ENCODE peak calls at places on chromosomes 12 and 14, in four cellular contexts. E is WTC11, R is fibroblast of mammary gland, D is brain microvascular endothelial cell. H is an unnamed sample.

GRCh38 chr14:91573894-91574837 is 64.1 kb upstream of the PPP4R3A start:
- DNase-seq in E (peak; percentile 42), D (peak; percentile 31), R (peak; percentile 71), H (peak; percentile 22)

GRCh38 chr14:73460691-73461127 is 2.4 kb upstream of the NUMB start:
- DNase-seq in R (peak; percentile 80), D (peak; percentile 61), E (no peak), H (no peak)

GRCh38 chr12:124664395-124665111 is 97.1 kb upstream of the NCOR2 start:
- DNase-seq in R (peak; percentile 45), E (no peak), D (no peak), H (no peak)

GRCh38 chr12:13790317-13790716 is 191.1 kb downstream of the GRIN2B start:
- DNase-seq in R (no peak), E (no peak), D (no peak), H (no peak)

GRCh38 chr14:105885561-105886320 is 359.4 kb downstream of the TMEM121 start:
- DNase-seq in R (no peak), E (peak; percentile 1), D (no peak), H (peak; percentile 12)

GRCh38 chr14:89417111-89417468 is at the start of gene FOXN3:
- DNase-seq in R (peak; percentile 84), E (peak; percentile 83), D (peak; percentile 81), H (peak; percentile 76)

GRCh38 chr14:90556050-90556477 is 159.2 kb downstream of the CALM1 start:
- DNase-seq in R (no peak), D (no peak), E (peak; percentile 63), H (no peak)

GRCh38 chr12:11568762-11569478 is 80.6 kb upstream of the ETV6 start:
- DNase-seq in E (no peak), D (no peak), R (no peak), H (no peak)

GRCh38 chr12:54749191-54749818 is 101.1 kb upstream of the DCD start:
- DNase-seq in E (no peak), D (peak; percentile 17), R (peak; percentile 57), H (no peak)

GRCh38 chr12:119178544-119179334 is at the start of gene HSPB8:
- DNase-seq in E (peak; percentile 71), R (peak; percentile 88), D (peak; percentile 84), H (no peak)

GRCh38 chr14:101215936-101216335 is 312.4 kb upstream of the RTL1 start:
- DNase-seq in E (peak; percentile 4), R (no peak), D (no peak), H (peak; percentile 3)

GRCh38 chr12:52045794-52046199 is 5.4 kb upstream of the NR4A1 start:
- DNase-seq in R (no peak), D (no peak), E (no peak), H (no peak)

GRCh38 chr14:83559721-83560120 is 1970.2 kb upstream of the FLRT2 start:
- DNase-seq in D (peak; percentile 7), E (no peak), R (peak; percentile 35), H (no peak)

GRCh38 chr14:100341301-100342031 is 18.3 kb downstream of the SLC25A47 start:
- DNase-seq in D (peak; percentile 87), R (peak; percentile 77), E (no peak), H (no peak)

GRCh38 chr12:57755454-57756372 is 810 bp downstream of the MARCHF9 start:
- DNase-seq in D (no peak), R (no peak), E (no peak), H (peak; percentile 46)

GRCh38 chr12:131900397-131900796 is 6.0 kb downstream of the ULK1 start:
- DNase-seq in E (no peak), D (no peak), R (no peak), H (no peak)

GRCh38 chr14:55847766-55848165 is 267.8 kb downstream of the KTN1 start:
- DNase-seq in E (no peak), R (peak; percentile 61), D (peak; percentile 52), H (no peak)

GRCh38 chr12:110010853-110011835 is 11.9 kb downstream of the ANKRD13A start:
- DNase-seq in D (no peak), R (no peak), E (no peak), H (no peak)

GRCh38 chr12:116164976-116165425 is 112.5 kb downstream of the MED13L start:
- DNase-seq in D (no peak), E (no peak), R (peak; percentile 67), H (no peak)

GRCh38 chr12:57089259-57090245 is 638 bp downstream of the NAB2 start:
- DNase-seq in E (peak; percentile 38), R (peak; percentile 58), D (peak; percentile 47), H (no peak)

GRCh38 chr14:34231626-34232025 is 230.4 kb downstream of the SPTSSA start:
- DNase-seq in D (no peak), R (no peak), E (no peak), H (no peak)

GRCh38 chr14:81940636-81941035 is 407.0 kb upstream of the SEL1L start:
- DNase-seq in E (no peak), R (no peak), D (no peak), H (no peak)

GRCh38 chr12:117803013-117803412 is 165.8 kb downstream of the KSR2 start:
- DNase-seq in E (no peak), R (no peak), D (no peak), H (no peak)

GRCh38 chr12:128794661-128795529 is 28.9 kb downstream of the SLC15A4 start:
- DNase-seq in D (no peak), E (no peak), R (no peak), H (peak; percentile 72)

GRCh38 chr14:86654558-86655184 is 1124.7 kb downstream of the FLRT2 start:
- DNase-seq in D (peak; percentile 27), E (peak; percentile 86), R (peak; percentile 57), H (peak; percentile 33)

GRCh38 chr12:15738438-15739015 is 50.7 kb downstream of the EPS8 start:
- DNase-seq in E (no peak), D (no peak), R (no peak), H (no peak)

GRCh38 chr12:6688543-6688999 is 604 bp downstream of the ZNF384 start:
- DNase-seq in E (no peak), R (no peak), D (peak; percentile 2), H (peak; percentile 56)

GRCh38 chr12:227923-228845 is 14.2 kb upstream of the SLC6A12 start:
- DNase-seq in R (no peak), E (no peak), D (no peak), H (no peak)

GRCh38 chr14:105138021-105138541 is 30.5 kb downstream of the JAG2 start:
- DNase-seq in D (no peak), E (no peak), R (no peak), H (no peak)

GRCh38 chr12:86948851-86949250 is 692.7 kb upstream of the MGAT4C start:
- DNase-seq in D (peak; percentile 0), R (no peak), E (no peak), H (no peak)

GRCh38 chr12:24764712-24765111 is 184.2 kb downstream of the BCAT1 start:
- DNase-seq in R (no peak), D (no peak), E (no peak), H (no peak)

GRCh38 chr14:32203928-32204357 is 874 bp upstream of the RNU6-8 start:
- DNase-seq in D (peak; percentile 7), R (no peak), E (no peak), H (no peak)

GRCh38 chr12:127176804-127177203 is 1090.2 kb upstream of the TMEM132C start:
- DNase-seq in R (no peak), E (no peak), D (no peak), H (no peak)

GRCh38 chr14:61438860-61439765 is 117.7 kb downstream of the PRKCH start:
- DNase-seq in R (peak; percentile 30), D (peak; percentile 58), E (peak; percentile 28), H (no peak)

GRCh38 chr12:80195143-80195726 is 95.9 kb downstream of the OTOGL start:
- DNase-seq in D (peak; percentile 69), E (no peak), R (peak; percentile 75), H (no peak)

GRCh38 chr12:19432309-19433170 is 6.8 kb upstream of the AEBP2 start:
- DNase-seq in E (no peak), D (no peak), R (no peak), H (no peak)

GRCh38 chr14:102043251-102044025 is 43.4 kb downstream of the HSP90AA1 start:
- DNase-seq in E (no peak), R (peak; percentile 80), D (no peak), H (no peak)

DNA sequence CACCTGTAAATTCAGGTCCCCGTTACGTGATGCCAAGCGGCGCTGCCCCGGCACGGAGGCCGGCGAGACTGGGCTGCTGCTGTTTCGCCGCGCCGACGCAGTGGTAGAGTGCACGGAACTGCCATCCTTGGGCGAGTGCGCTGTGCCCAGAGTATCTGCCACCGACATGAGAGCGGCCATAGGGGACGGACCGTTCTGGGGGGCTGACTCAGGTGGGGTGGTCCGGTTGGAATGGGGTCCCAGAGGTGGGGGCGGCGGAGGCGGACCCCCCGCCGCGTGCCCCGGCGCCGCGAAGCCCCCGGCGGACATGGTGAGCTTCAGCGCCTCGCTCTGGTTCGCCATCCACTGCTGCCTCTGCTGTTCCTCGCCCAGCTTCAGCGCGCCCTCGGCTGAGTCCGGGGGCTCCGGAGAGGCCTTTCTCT is 2.8 kb downstream of the IRF2BPL start:
- DNase-seq in E (peak; percentile 25), D (no peak), R (no peak), H (no peak)
- TF ChIP-seq CTCF in E (no peak), D (no peak), R (no peak), H (no peak)

DNA sequence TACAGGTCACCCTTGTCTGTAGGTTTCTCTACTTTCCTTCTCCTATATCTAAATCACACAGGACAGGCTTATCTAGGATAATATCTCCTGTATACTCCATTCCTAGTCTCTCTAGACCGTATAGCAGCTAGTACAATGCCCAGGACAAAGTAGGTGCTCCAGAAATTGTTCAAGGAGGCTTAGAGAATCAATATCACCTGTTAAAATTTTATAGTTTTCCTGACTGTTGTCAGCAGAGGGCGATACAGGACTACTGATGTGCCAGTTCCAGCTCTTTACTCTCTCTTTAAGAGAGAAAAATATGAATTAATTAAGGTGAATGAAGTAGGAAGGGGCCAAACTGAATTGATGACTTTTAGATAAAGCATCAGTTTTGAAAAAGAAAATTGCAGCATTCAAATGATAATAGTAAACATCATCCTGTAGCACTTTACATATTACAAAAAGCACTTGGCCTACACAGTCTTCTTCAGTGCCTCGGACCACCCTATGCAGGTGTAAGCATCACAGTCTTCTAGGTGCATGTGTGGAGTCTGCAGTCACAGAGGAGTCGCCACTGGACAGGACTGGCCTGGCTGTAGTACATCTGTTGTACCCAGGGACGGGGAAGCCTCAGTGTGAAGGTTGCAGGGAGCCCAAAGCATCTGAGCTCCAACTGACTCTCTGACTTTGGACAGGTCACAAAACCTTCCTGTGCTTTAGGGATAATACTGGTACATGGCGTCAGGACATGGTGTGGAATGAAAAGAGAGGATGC is 61.9 kb upstream of the MAX start:
- DNase-seq in D (peak; percentile 33), E (no peak), R (peak; percentile 65), H (no peak)
- TF ChIP-seq CTCF in D (peak; percentile 64), E (peak; percentile 57), R (peak; percentile 60), H (peak; percentile 59)

GRCh38 chr12:82923935-82924334 is 237.2 kb downstream of the TMTC2 start:
- DNase-seq in E (no peak), D (no peak), R (no peak), H (no peak)
- TF ChIP-seq CTCF in E (no peak), D (no peak), R (no peak), H (no peak)

GRCh38 chr12:102917026-102917787 is at the start of gene PAH:
- DNase-seq in R (no peak), D (no peak), E (peak; percentile 82), H (no peak)
- TF ChIP-seq CTCF in R (no peak), D (no peak), E (no peak), H (no peak)

H was measured in natural killer cell.